ENCODE peak calls at places on chromosomes 16 and 17, in eight cellular contexts. D, A, F, R, V, W, H and Z are unnamed samples.

GRCh38 chr17:80163315-80163714 is 6.5 kb upstream of the CARD14 start:
- DNase-seq in D (no peak), A (no peak), F (peak), R (no peak), V (no peak), W (no peak), H (no peak), Z (no peak)

GRCh38 chr17:78224226-78225087 is 7.0 kb upstream of the TMEM235 start:
- DNase-seq in D (no peak), A (no peak), F (no peak), R (peak), V (no peak), W (peak), H (no peak), Z (no peak)

GRCh38 chr17:78095035-78095434 is 33.5 kb downstream of the TMC6 start:
- DNase-seq in D (no peak), A (no peak), F (no peak), R (no peak), V (no peak), W (no peak), H (no peak), Z (no peak)

GRCh38 chr16:46947900-46948547 is 25.4 kb downstream of the DNAJA2 start:
- DNase-seq in D (no peak), A (peak), F (peak), R (no peak), V (no peak), W (no peak), H (no peak), Z (no peak)

GRCh38 chr16:81029930-81030604 is 5.6 kb upstream of the ATMIN start:
- DNase-seq in D (no peak), A (no peak), F (no peak), R (no peak), V (no peak), W (no peak), H (no peak), Z (no peak)

GRCh38 chr17:50425682-50426471 is at the start of gene ACSF2:
- DNase-seq in D (peak), A (peak), F (peak), R (peak), V (peak), W (no peak), H (peak), Z (no peak)

GRCh38 chr16:49921791-49922456 is 66.0 kb upstream of the ZNF423 start:
- DNase-seq in D (peak), A (peak), F (peak), R (peak), V (peak), W (no peak), H (no peak), Z (no peak)

GRCh38 chr16:50585331-50585776 is 37.2 kb downstream of the NKD1 start:
- DNase-seq in D (peak), A (no peak), F (no peak), R (no peak), V (no peak), W (no peak), H (no peak), Z (no peak)

GRCh38 chr16:86511317-86512161 is 1.2 kb downstream of the FOXF1 start:
- DNase-seq in D (no peak), A (no peak), F (no peak), R (no peak), V (no peak), W (no peak), H (no peak), Z (no peak)

GRCh38 chr16:4409081-4409932 is 7.1 kb downstream of the CORO7 start:
- DNase-seq in D (no peak), A (no peak), F (peak), R (no peak), V (no peak), W (no peak), H (no peak), Z (no peak)

GRCh38 chr16:14284930-14285541 is 213.9 kb downstream of the MRTFB start:
- DNase-seq in D (no peak), A (peak), F (peak), R (no peak), V (no peak), W (no peak), H (no peak), Z (peak)

GRCh38 chr17:5249615-5250014 is 15.0 kb upstream of the SCIMP start:
- DNase-seq in D (no peak), A (peak), F (peak), R (peak), V (peak), W (no peak), H (peak), Z (peak)

GRCh38 chr16:83932304-83932703 is 20.7 kb upstream of the OSGIN1 start:
- DNase-seq in D (no peak), A (no peak), F (no peak), R (no peak), V (no peak), W (no peak), H (no peak), Z (no peak)

GRCh38 chr17:4994081-4994595 is 3.2 kb downstream of the INCA1 start:
- DNase-seq in D (no peak), A (no peak), F (no peak), R (no peak), V (no peak), W (no peak), H (no peak), Z (no peak)

GRCh38 chr17:43014946-43015519 is 7.2 kb downstream of the VAT1 start:
- DNase-seq in D (no peak), A (no peak), F (no peak), R (no peak), V (no peak), W (no peak), H (no peak), Z (no peak)

GRCh38 chr16:86382774-86383407 is 127.4 kb upstream of the FOXF1 start:
- DNase-seq in D (no peak), A (no peak), F (no peak), R (no peak), V (no peak), W (no peak), H (no peak), Z (no peak)

GRCh38 chr16:30984669-30985400 is at the start of gene HSD3B7:
- DNase-seq in D (peak), A (peak), F (peak), R (peak), V (peak), W (peak), H (peak), Z (no peak)

GRCh38 chr16:29148867-29149272 is 164.0 kb downstream of the LAT start:
- DNase-seq in D (peak), A (no peak), F (no peak), R (no peak), V (no peak), W (no peak), H (peak), Z (no peak)

GRCh38 chr17:35244345-35245195 is 1.7 kb downstream of the SLFN5 start:
- DNase-seq in D (peak), A (peak), F (peak), R (no peak), V (peak), W (no peak), H (peak), Z (peak)

GRCh38 chr16:46765050-46765449 is 16.9 kb upstream of the MYLK3 start:
- DNase-seq in D (no peak), A (no peak), F (no peak), R (no peak), V (no peak), W (no peak), H (no peak), Z (peak)

GRCh38 chr17:21390294-21390693 is 14.1 kb downstream of the KCNJ12 start:
- DNase-seq in D (no peak), A (no peak), F (no peak), R (no peak), V (no peak), W (no peak), H (no peak), Z (no peak)

GRCh38 chr17:44235583-44235936 is 16.1 kb upstream of the UBTF start:
- DNase-seq in D (no peak), A (no peak), F (no peak), R (no peak), V (no peak), W (no peak), H (no peak), Z (no peak)

GRCh38 chr17:39739885-39740356 is 2.2 kb downstream of the GRB7 start:
- DNase-seq in D (no peak), A (no peak), F (no peak), R (no peak), V (no peak), W (no peak), H (no peak), Z (no peak)

GRCh38 chr16:30948087-30948955 is 547 bp upstream of the ORAI3 start:
- DNase-seq in D (peak), A (peak), F (no peak), R (peak), V (peak), W (peak), H (no peak), Z (peak)

GRCh38 chr17:72782985-72783701 is 309.3 kb downstream of the SLC39A11 start:
- DNase-seq in D (no peak), A (no peak), F (no peak), R (no peak), V (no peak), W (no peak), H (no peak), Z (no peak)

GRCh38 chr17:58302919-58303551 is 22.3 kb upstream of the MPO start:
- DNase-seq in D (no peak), A (no peak), F (no peak), R (no peak), V (peak), W (no peak), H (no peak), Z (no peak)

GRCh38 chr17:73744411-73744810 is 100.2 kb upstream of the SDK2 start:
- DNase-seq in D (no peak), A (no peak), F (no peak), R (no peak), V (no peak), W (no peak), H (no peak), Z (no peak)

GRCh38 chr17:6523330-6523729 is 33.0 kb downstream of the PITPNM3 start:
- DNase-seq in D (no peak), A (no peak), F (no peak), R (no peak), V (no peak), W (no peak), H (no peak), Z (no peak)

GRCh38 chr17:21021208-21021803 is 21.5 kb downstream of the USP22 start:
- DNase-seq in D (no peak), A (no peak), F (no peak), R (no peak), V (no peak), W (no peak), H (no peak), Z (no peak)

GRCh38 chr16:3718019-3718391 is 681 bp upstream of the TRAP1 start:
- DNase-seq in D (no peak), A (no peak), F (peak), R (no peak), V (no peak), W (no peak), H (no peak), Z (no peak)

GRCh38 chr17:76051571-76051970 is 20.7 kb downstream of the SRP68 start:
- DNase-seq in D (no peak), A (no peak), F (no peak), R (no peak), V (no peak), W (no peak), H (no peak), Z (no peak)

GRCh38 chr17:29561541-29562517 is 5.0 kb downstream of the ABHD15 start:
- DNase-seq in D (no peak), A (no peak), F (no peak), R (no peak), V (no peak), W (no peak), H (no peak), Z (no peak)

GRCh38 chr16:28063611-28064061 is at the start of gene GSG1L:
- DNase-seq in D (no peak), A (peak), F (peak), R (no peak), V (no peak), W (no peak), H (no peak), Z (no peak)